ENCODE peak calls at places on chromosome 2, in six cellular contexts. One of them, this sample, is unnamed.
A peak's percentile ranks its signal among the peaks of the same experiment; 100 is the strongest.

GRCh38 chr2:230262246-230262645 is 36.7 kb downstream of the SP140 start:
- DNase-seq in prostate gland: no peak
- DNase-seq in H9: no peak
- DNase-seq in esophagus squamous epithelium: no peak
- DNase-seq in aorta: no peak
- DNase-seq in PC-9: no peak
- DNase-seq in this sample: no peak

GRCh38 chr2:238136820-238137537 is 1.5 kb upstream of the KLHL30 start:
- DNase-seq in prostate gland: no peak
- DNase-seq in H9: no peak
- DNase-seq in esophagus squamous epithelium: no peak
- DNase-seq in aorta: peak; percentile 66
- DNase-seq in PC-9: peak; percentile 73
- DNase-seq in this sample: no peak

GRCh38 chr2:26615336-26616031 is 25.7 kb downstream of the CIB4 start:
- DNase-seq in prostate gland: no peak
- DNase-seq in H9: peak; percentile 76
- DNase-seq in esophagus squamous epithelium: no peak
- DNase-seq in aorta: no peak
- DNase-seq in PC-9: no peak
- DNase-seq in this sample: no peak

GRCh38 chr2:236121546-236121945 is 46.6 kb downstream of the GBX2 start:
- DNase-seq in prostate gland: no peak
- DNase-seq in H9: no peak
- DNase-seq in esophagus squamous epithelium: no peak
- DNase-seq in aorta: peak; percentile 32
- DNase-seq in PC-9: no peak
- DNase-seq in this sample: no peak

GRCh38 chr2:227864161-227864756 is 7.2 kb upstream of the DAW1 start:
- DNase-seq in prostate gland: no peak
- DNase-seq in H9: no peak
- DNase-seq in esophagus squamous epithelium: no peak
- DNase-seq in aorta: no peak
- DNase-seq in PC-9: no peak
- DNase-seq in this sample: no peak

GRCh38 chr2:111226797-111227700 is 106.3 kb downstream of the BCL2L11 start:
- DNase-seq in prostate gland: no peak
- DNase-seq in H9: no peak
- DNase-seq in esophagus squamous epithelium: no peak
- DNase-seq in aorta: no peak
- DNase-seq in PC-9: no peak
- DNase-seq in this sample: peak; percentile 54

GRCh38 chr2:72098935-72099334 is 48.7 kb downstream of the CYP26B1 start:
- DNase-seq in prostate gland: no peak
- DNase-seq in H9: no peak
- DNase-seq in esophagus squamous epithelium: no peak
- DNase-seq in aorta: no peak
- DNase-seq in PC-9: no peak
- DNase-seq in this sample: no peak

GRCh38 chr2:113240915-113241911 is 37.5 kb downstream of the PAX8 start:
- DNase-seq in prostate gland: no peak
- DNase-seq in H9: no peak
- DNase-seq in esophagus squamous epithelium: no peak
- DNase-seq in aorta: peak; percentile 88
- DNase-seq in PC-9: peak; percentile 99
- DNase-seq in this sample: peak; percentile 49

GRCh38 chr2:54321062-54321461 is 65.0 kb upstream of the TSPYL6 start:
- DNase-seq in prostate gland: no peak
- DNase-seq in H9: no peak
- DNase-seq in esophagus squamous epithelium: no peak
- DNase-seq in aorta: no peak
- DNase-seq in PC-9: no peak
- DNase-seq in this sample: no peak

GRCh38 chr2:37573818-37574388 is 97.5 kb downstream of the CDC42EP3 start:
- DNase-seq in prostate gland: no peak
- DNase-seq in H9: no peak
- DNase-seq in esophagus squamous epithelium: no peak
- DNase-seq in aorta: no peak
- DNase-seq in PC-9: no peak
- DNase-seq in this sample: no peak

GRCh38 chr2:239441261-239441701 is 40.5 kb upstream of the HDAC4 start:
- DNase-seq in prostate gland: no peak
- DNase-seq in H9: no peak
- DNase-seq in esophagus squamous epithelium: no peak
- DNase-seq in aorta: no peak
- DNase-seq in PC-9: no peak
- DNase-seq in this sample: peak; percentile 80

GRCh38 chr2:71613953-71614925 is 160.9 kb downstream of the DYSF start:
- DNase-seq in prostate gland: no peak
- DNase-seq in H9: peak; percentile 17
- DNase-seq in esophagus squamous epithelium: no peak
- DNase-seq in aorta: peak; percentile 28
- DNase-seq in PC-9: no peak
- DNase-seq in this sample: peak; percentile 1

GRCh38 chr2:212619954-212620353 is 81.4 kb upstream of the ERBB4 start:
- DNase-seq in prostate gland: no peak
- DNase-seq in H9: no peak
- DNase-seq in esophagus squamous epithelium: no peak
- DNase-seq in aorta: no peak
- DNase-seq in PC-9: peak; percentile 68
- DNase-seq in this sample: no peak

GRCh38 chr2:121080013-121080772 is 204.8 kb downstream of the TFCP2L1 start:
- DNase-seq in prostate gland: peak; percentile 46
- DNase-seq in H9: peak; percentile 81
- DNase-seq in esophagus squamous epithelium: no peak
- DNase-seq in aorta: no peak
- DNase-seq in PC-9: peak; percentile 54
- DNase-seq in this sample: peak; percentile 58

GRCh38 chr2:111028720-111029119 is 92.0 kb upstream of the BCL2L11 start:
- DNase-seq in prostate gland: no peak
- DNase-seq in H9: no peak
- DNase-seq in esophagus squamous epithelium: no peak
- DNase-seq in aorta: no peak
- DNase-seq in PC-9: no peak
- DNase-seq in this sample: peak; percentile 21

GRCh38 chr2:205161156-205161555 is 521.1 kb upstream of the NRP2 start:
- DNase-seq in prostate gland: no peak
- DNase-seq in H9: no peak
- DNase-seq in esophagus squamous epithelium: no peak
- DNase-seq in aorta: no peak
- DNase-seq in PC-9: no peak
- DNase-seq in this sample: no peak

GRCh38 chr2:237686659-237687136 is 59.3 kb downstream of the LRRFIP1 start:
- DNase-seq in prostate gland: no peak
- DNase-seq in H9: peak; percentile 46
- DNase-seq in esophagus squamous epithelium: no peak
- DNase-seq in aorta: no peak
- DNase-seq in PC-9: no peak
- DNase-seq in this sample: no peak

GRCh38 chr2:26848336-26849055 is 564 bp downstream of the DPYSL5 start:
- DNase-seq in prostate gland: no peak
- DNase-seq in H9: peak; percentile 66
- DNase-seq in esophagus squamous epithelium: no peak
- DNase-seq in aorta: peak; percentile 76
- DNase-seq in PC-9: no peak
- DNase-seq in this sample: no peak

GRCh38 chr2:142557391-142557790 is 320.1 kb upstream of the KYNU start:
- DNase-seq in prostate gland: no peak
- DNase-seq in H9: no peak
- DNase-seq in esophagus squamous epithelium: no peak
- DNase-seq in aorta: no peak
- DNase-seq in PC-9: no peak
- DNase-seq in this sample: no peak

GRCh38 chr2:151569167-151569566 is 159.5 kb downstream of the RIF1 start:
- DNase-seq in prostate gland: no peak
- DNase-seq in H9: no peak
- DNase-seq in esophagus squamous epithelium: no peak
- DNase-seq in aorta: no peak
- DNase-seq in PC-9: no peak
- DNase-seq in this sample: no peak

GRCh38 chr2:151570191-151570590 is 160.5 kb downstream of the RIF1 start:
- DNase-seq in prostate gland: no peak
- DNase-seq in H9: no peak
- DNase-seq in esophagus squamous epithelium: no peak
- DNase-seq in aorta: no peak
- DNase-seq in PC-9: no peak
- DNase-seq in this sample: no peak

GRCh38 chr2:151568541-151568940 is 158.8 kb downstream of the RIF1 start:
- DNase-seq in prostate gland: no peak
- DNase-seq in H9: no peak
- DNase-seq in esophagus squamous epithelium: no peak
- DNase-seq in aorta: no peak
- DNase-seq in PC-9: no peak
- DNase-seq in this sample: no peak
- H3K4me1 ChIP-seq in prostate gland: no peaks in the 10 kb centered on the region
- H3K4me1 ChIP-seq in H9: no peaks in the 10 kb centered on the region
- H3K4me1 ChIP-seq in esophagus squamous epithelium: no peaks in the 10 kb centered on the region
- H3K4me1 ChIP-seq in aorta: no peaks in the 10 kb centered on the region
- H3K4me1 ChIP-seq in PC-9: no peaks in the 10 kb centered on the region
- H3K4me1 ChIP-seq in this sample: no peaks in the 10 kb centered on the region

GRCh38 chr2:194750926-194751325 is 906.1 kb upstream of the SLC39A10 start:
- DNase-seq in prostate gland: no peak
- DNase-seq in H9: no peak
- DNase-seq in esophagus squamous epithelium: no peak
- DNase-seq in aorta: no peak
- DNase-seq in PC-9: no peak
- DNase-seq in this sample: peak; percentile 94
- H3K4me1 ChIP-seq in prostate gland: no peaks in the 10 kb centered on the region
- H3K4me1 ChIP-seq in H9: no peaks in the 10 kb centered on the region
- H3K4me1 ChIP-seq in esophagus squamous epithelium: no peaks in the 10 kb centered on the region
- H3K4me1 ChIP-seq in aorta: no peaks in the 10 kb centered on the region
- H3K4me1 ChIP-seq in PC-9: no peaks in the 10 kb centered on the region
- H3K4me1 ChIP-seq in this sample: peaks cover 24% of the 10 kb centered on the region

DNA sequence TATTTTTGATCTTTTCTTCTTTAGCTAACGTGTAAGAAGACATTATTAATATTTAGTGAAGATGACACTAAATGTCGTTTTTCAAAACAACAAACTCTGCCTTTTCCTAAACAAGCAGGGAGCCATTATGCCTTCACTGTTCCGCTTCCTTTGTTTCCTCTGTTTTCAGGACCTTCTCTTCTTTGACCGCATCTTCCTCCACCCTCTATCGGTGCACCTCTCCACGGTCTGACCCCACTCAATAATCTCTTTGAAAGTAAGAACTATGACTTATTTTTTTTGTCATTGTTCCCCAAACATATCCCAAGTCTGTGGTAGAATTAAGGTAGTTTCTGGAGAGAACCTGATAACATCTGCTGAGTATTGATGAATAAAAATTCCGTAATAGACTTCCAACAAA is 5.8 kb upstream of the SCN1A start:
- DNase-seq in prostate gland: no peak
- DNase-seq in H9: no peak
- DNase-seq in esophagus squamous epithelium: no peak
- DNase-seq in aorta: no peak
- DNase-seq in PC-9: no peak
- DNase-seq in this sample: no peak
- H3K4me1 ChIP-seq in prostate gland: no peaks in the 10 kb centered on the region
- H3K4me1 ChIP-seq in H9: no peaks in the 10 kb centered on the region
- H3K4me1 ChIP-seq in esophagus squamous epithelium: no peaks in the 10 kb centered on the region
- H3K4me1 ChIP-seq in aorta: no peaks in the 10 kb centered on the region
- H3K4me1 ChIP-seq in PC-9: no peaks in the 10 kb centered on the region
- H3K4me1 ChIP-seq in this sample: no peaks in the 10 kb centered on the region

GRCh38 chr2:127646487-127647241 is 711 bp downstream of the GPR17 start:
- DNase-seq in prostate gland: no peak
- DNase-seq in H9: no peak
- DNase-seq in esophagus squamous epithelium: no peak
- DNase-seq in aorta: no peak
- DNase-seq in PC-9: no peak
- DNase-seq in this sample: no peak
- H3K4me1 ChIP-seq in prostate gland: peaks cover 2% of the 10 kb centered on the region
- H3K4me1 ChIP-seq in H9: no peaks in the 10 kb centered on the region
- H3K4me1 ChIP-seq in esophagus squamous epithelium: peaks cover 84% of the 10 kb centered on the region
- H3K4me1 ChIP-seq in aorta: no peaks in the 10 kb centered on the region
- H3K4me1 ChIP-seq in PC-9: no peaks in the 10 kb centered on the region
- H3K4me1 ChIP-seq in this sample: no peaks in the 10 kb centered on the region

DNA sequence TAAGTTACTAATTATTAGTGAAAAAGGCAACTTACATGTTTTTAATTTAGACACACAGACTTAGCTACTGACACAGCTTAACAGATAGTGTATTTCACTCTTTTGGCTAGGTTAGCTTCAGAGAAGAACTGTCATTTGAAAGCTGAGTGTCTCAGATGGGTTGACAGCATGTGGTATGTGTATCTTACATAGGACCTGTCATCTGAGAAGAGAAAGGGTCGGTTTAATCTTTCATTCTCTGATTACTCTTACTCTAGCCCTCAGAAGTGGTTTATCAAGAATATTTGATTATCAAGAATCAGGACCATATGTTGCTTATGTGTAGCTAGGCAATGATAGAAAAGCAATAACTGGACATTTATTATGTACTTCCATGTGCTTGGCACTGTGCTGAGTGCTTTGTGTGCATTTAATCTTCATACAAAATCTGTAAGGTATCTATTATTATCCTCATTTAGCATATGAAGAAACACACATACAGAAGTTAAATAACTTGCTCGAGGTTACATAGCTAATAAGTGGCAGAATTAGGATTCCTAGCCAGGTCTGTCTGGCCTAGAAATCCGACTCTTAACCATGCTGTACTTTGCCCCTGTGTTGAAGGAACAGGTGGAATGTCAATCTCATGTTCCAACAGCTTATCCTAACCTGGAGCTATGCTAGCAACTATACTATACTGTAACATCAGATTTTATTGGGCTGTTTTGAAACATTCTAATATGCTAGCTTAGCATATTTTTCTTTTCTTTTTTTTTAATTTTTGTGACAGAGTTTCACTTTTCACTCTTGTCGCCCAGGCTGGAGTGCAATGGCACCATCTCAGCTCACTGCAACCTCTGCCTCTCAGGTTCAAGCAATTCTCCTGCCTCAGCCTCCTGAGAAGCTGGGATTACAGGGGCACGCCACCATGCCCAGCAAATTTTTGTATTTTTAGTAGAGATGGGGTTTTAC is 28.4 kb downstream of the CFLAR start:
- DNase-seq in prostate gland: no peak
- DNase-seq in H9: no peak
- DNase-seq in esophagus squamous epithelium: no peak
- DNase-seq in aorta: no peak
- DNase-seq in PC-9: no peak
- DNase-seq in this sample: no peak
- H3K4me1 ChIP-seq in prostate gland: no peaks in the 10 kb centered on the region
- H3K4me1 ChIP-seq in H9: peaks cover 3% of the 10 kb centered on the region
- H3K4me1 ChIP-seq in esophagus squamous epithelium: peaks cover 13% of the 10 kb centered on the region
- H3K4me1 ChIP-seq in aorta: no peaks in the 10 kb centered on the region
- H3K4me1 ChIP-seq in PC-9: peaks cover 16% of the 10 kb centered on the region
- H3K4me1 ChIP-seq in this sample: no peaks in the 10 kb centered on the region

GRCh38 chr2:3519255-3520190 is at the start of gene ADI1:
- DNase-seq in prostate gland: peak; percentile 75
- DNase-seq in H9: peak; percentile 86
- DNase-seq in esophagus squamous epithelium: peak; percentile 43
- DNase-seq in aorta: peak; percentile 95
- DNase-seq in PC-9: peak; percentile 68
- DNase-seq in this sample: peak; percentile 89
- H3K4me1 ChIP-seq in prostate gland: peaks cover 7% of the 10 kb centered on the region
- H3K4me1 ChIP-seq in H9: peaks cover 5% of the 10 kb centered on the region
- H3K4me1 ChIP-seq in esophagus squamous epithelium: peaks cover 52% of the 10 kb centered on the region
- H3K4me1 ChIP-seq in aorta: peaks cover 3% of the 10 kb centered on the region
- H3K4me1 ChIP-seq in PC-9: peaks cover 27% of the 10 kb centered on the region
- H3K4me1 ChIP-seq in this sample: peaks cover 9% of the 10 kb centered on the region

This sample was measured in SJCRH30.